ENCODE peak calls at places on chromosomes 7 and 10, in nine cellular contexts. S, C, G, U, Y, O, K, W and Q are unnamed samples.

GRCh38 chr7:41416208-41416595 is 286.7 kb downstream of the INHBA start:
- DNase-seq in K (no peak), W (no peak), G (no peak), Y (no peak), U (peak; percentile 50), O (no peak), C (no peak), S (peak; percentile 31), Q (no peak)

GRCh38 chr10:112004075-112004474 is 179.5 kb downstream of the GPAM start:
- DNase-seq in K (no peak), S (no peak), W (no peak), O (no peak), C (no peak), U (no peak), G (no peak), Y (no peak), Q (no peak)

GRCh38 chr10:47425813-47426419 is 41.8 kb upstream of the ZNF488 start:
- DNase-seq in S (no peak), U (no peak), G (no peak), O (no peak), Y (no peak), K (peak; percentile 21), W (no peak), C (no peak), Q (no peak)

GRCh38 chr10:124378817-124379510 is 39.8 kb downstream of the OAT start:
- DNase-seq in C (no peak), S (no peak), K (no peak), O (no peak), G (no peak), W (no peak), Y (no peak), U (peak; percentile 90), Q (no peak)

GRCh38 chr7:104038136-104038535 is 48.7 kb upstream of the RELN start:
- DNase-seq in G (no peak), S (no peak), O (no peak), C (no peak), K (no peak), U (no peak), W (no peak), Y (no peak), Q (no peak)

GRCh38 chr7:106736508-106737201 is 75.7 kb upstream of the CCDC71L start:
- DNase-seq in W (peak; percentile 73), U (peak; percentile 80), G (peak; percentile 57), O (peak; percentile 23), Y (peak; percentile 62), S (peak; percentile 85), C (peak; percentile 59), K (peak; percentile 69), Q (peak; percentile 41)

GRCh38 chr10:125095776-125096175 is 64.6 kb downstream of the CTBP2 start:
- DNase-seq in S (no peak), O (no peak), Y (no peak), G (no peak), K (no peak), C (no peak), U (no peak), W (no peak), Q (no peak)

GRCh38 chr10:32239770-32240169 is 107.2 kb downstream of the EPC1 start:
- DNase-seq in U (peak; percentile 83), W (no peak), K (no peak), G (no peak), C (no peak), S (peak; percentile 82), O (no peak), Y (no peak), Q (no peak)

GRCh38 chr7:55774327-55775050 is 88.1 kb downstream of the SEPTIN14 start:
- DNase-seq in O (no peak), S (no peak), U (peak; percentile 90), Y (no peak), W (no peak), K (no peak), C (no peak), G (no peak), Q (no peak)

GRCh38 chr10:119762035-119762434 is 36.2 kb downstream of the INPP5F start:
- DNase-seq in W (no peak), C (no peak), G (no peak), O (no peak), U (no peak), K (no peak), S (no peak), Y (no peak), Q (no peak)

GRCh38 chr10:69327463-69328345 is 49.4 kb downstream of the HK1 start:
- DNase-seq in Y (peak; percentile 15), C (peak; percentile 55), W (no peak), G (no peak), U (peak; percentile 62), O (peak; percentile 72), K (peak; percentile 83), S (no peak), Q (peak; percentile 81)

GRCh38 chr10:67086324-67087139 is 160.7 kb downstream of the LRRTM3 start:
- DNase-seq in O (peak; percentile 8), Y (no peak), W (no peak), G (no peak), C (no peak), K (no peak), U (no peak), S (no peak), Q (no peak)

GRCh38 chr10:46304671-46305429 is 18.1 kb downstream of the ANTXRL start:
- DNase-seq in C (no peak), K (no peak), G (no peak), W (no peak), Y (no peak), U (no peak), O (no peak), S (no peak), Q (no peak)

GRCh38 chr10:119863951-119864565 is 8.6 kb downstream of the MCMBP start:
- DNase-seq in Y (no peak), K (no peak), U (no peak), G (no peak), O (no peak), W (no peak), C (no peak), S (no peak), Q (no peak)

GRCh38 chr10:59033622-59034021 is 142.8 kb upstream of the PHYHIPL start:
- DNase-seq in K (no peak), G (no peak), O (no peak), U (peak; percentile 12), C (no peak), Y (no peak), W (no peak), S (no peak), Q (no peak)

GRCh38 chr10:27285093-27285492 is 44.5 kb upstream of the ACBD5 start:
- DNase-seq in C (peak; percentile 26), K (peak; percentile 51), U (peak; percentile 9), W (peak; percentile 43), Y (peak; percentile 37), S (peak; percentile 13), O (peak; percentile 20), G (peak; percentile 47), Q (no peak)

DNA sequence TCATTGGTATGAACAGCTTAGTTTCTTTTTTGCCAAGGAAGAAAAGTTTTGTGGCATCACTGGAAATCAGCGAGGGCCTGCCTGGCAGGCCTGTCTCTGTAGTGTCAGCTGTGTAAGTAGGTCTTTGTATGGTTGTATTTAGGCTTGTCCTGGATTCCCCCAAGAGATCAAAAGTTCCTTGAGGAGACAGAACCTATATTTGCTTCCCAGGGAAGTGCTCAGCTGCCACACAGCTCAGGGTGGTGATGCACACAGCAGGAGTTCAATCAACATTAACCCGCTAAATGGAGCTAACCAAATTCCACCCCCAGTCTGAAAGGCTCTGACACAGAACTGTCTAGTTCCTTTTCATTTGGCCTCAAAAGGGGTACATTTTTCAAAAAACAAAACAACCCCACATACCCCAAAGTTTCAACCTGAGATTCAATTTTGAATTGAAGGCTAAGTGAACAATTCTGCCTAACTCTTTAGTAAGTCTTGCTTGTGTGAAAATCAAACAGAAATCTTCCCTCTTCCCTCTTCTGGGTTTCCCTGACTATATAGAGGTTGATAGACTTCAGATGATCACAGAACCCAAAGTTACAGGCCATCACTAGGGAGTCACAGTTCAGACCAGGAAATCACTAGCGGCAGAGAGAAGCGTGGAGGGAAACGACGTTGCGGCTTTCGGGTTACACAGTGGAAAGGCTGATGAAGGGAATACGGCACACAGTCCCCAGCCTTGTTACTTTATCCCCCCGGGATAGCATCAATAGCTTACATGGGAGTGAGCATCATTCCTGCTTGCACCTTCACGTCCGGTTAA is 124.5 kb downstream of the CLEC2L start:
- DNase-seq in O (no peak), C (no peak), W (no peak), U (no peak), G (no peak), K (no peak), Y (no peak), S (peak; percentile 14), Q (no peak)
- H3K27ac ChIP-seq in O (peak overlapping the region; percentile 20), C (no peak overlapping the region), W (no peak overlapping the region), U (no peak overlapping the region), G (peak overlapping the region; percentile 64), K (peak overlapping the region; percentile 63), Y (no peak overlapping the region), S (no peak overlapping the region), Q (no peak overlapping the region)

DNA sequence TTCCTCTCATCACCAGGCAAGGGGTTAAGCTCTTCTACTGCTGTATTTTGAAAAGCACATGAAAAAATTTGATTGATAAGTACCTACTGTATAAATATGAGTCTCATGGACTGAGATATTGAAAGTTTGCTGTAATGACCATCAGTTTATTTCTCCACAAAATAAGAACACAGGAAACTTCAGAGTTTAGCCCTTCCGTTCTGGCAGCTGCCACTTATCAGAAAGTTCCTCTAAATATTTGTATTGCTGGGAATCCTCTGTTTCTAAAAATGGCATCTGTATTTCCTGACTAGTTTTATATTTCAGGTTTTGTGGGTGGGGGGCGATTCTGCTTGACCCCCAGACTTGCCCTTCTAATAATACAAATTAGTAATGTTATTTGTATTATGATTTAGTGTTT is 92.0 kb downstream of the LYZL2 start:
- DNase-seq in W (no peak), S (no peak), O (no peak), Y (no peak), K (no peak), U (no peak), G (no peak), C (no peak), Q (no peak)
- H3K4me1 ChIP-seq in W (no peaks in the 10 kb centered on the region), S (peaks cover 6% of the 10 kb centered on the region), O (no peaks in the 10 kb centered on the region), Y (no peaks in the 10 kb centered on the region), K (no peaks in the 10 kb centered on the region), U (peaks cover 5% of the 10 kb centered on the region), G (peaks cover 7% of the 10 kb centered on the region), C (peaks cover 6% of the 10 kb centered on the region), Q (no peaks in the 10 kb centered on the region)

DNA sequence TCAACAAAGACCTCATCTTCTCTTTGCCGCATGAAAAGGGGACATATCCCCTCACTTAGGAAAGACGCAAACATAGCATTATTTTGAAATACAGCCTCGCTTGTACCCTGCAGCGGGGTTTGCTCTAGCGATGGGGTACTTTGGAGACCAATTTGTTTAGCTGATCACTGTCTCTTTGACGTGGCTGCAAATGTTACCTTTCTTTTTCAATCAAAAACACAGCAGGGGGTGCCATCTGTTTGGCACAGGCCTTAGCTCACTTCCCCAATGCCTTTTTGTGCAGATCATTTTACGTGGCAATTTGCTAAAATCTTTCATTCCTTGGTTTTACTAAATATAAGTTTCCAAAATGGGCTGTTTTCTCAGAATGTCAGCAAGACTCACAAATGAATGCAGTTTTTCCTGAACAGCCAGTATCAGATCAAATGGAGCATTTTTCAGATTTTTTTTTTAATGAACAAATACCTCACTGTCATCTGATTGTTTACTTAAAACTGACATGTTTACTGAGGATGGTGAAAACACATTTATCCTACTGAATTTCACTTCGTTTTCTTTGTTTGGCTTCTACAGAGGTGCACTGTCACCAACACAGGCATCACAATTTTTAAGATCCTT is 206.2 kb downstream of the SKAP2 start:
- DNase-seq in C (no peak), O (no peak), W (peak; percentile 86), S (no peak), G (no peak), Y (no peak), K (no peak), U (no peak), Q (no peak)
- H3K27ac ChIP-seq in C (no peak overlapping the region), O (no peak overlapping the region), W (peak overlapping the region; percentile 36), S (no peak overlapping the region), G (no peak overlapping the region), Y (no peak overlapping the region), K (no peak overlapping the region), U (no peak overlapping the region), Q (no peak overlapping the region)

GRCh38 chr10:50417906-50418697 is 166.8 kb upstream of the ASAH2 start:
- DNase-seq in K (peak; percentile 75), G (peak; percentile 58), U (peak; percentile 91), O (peak; percentile 65), S (peak; percentile 96), W (peak; percentile 79), C (peak; percentile 72), Y (peak; percentile 41), Q (peak; percentile 74)
- H3K4me1 ChIP-seq in K (peaks cover 3% of the 10 kb centered on the region), G (no peaks in the 10 kb centered on the region), U (peaks cover 8% of the 10 kb centered on the region), O (peaks cover 8% of the 10 kb centered on the region), S (peaks cover 34% of the 10 kb centered on the region), W (peaks cover 4% of the 10 kb centered on the region), C (peaks cover 6% of the 10 kb centered on the region), Y (peaks cover 34% of the 10 kb centered on the region), Q (no peaks in the 10 kb centered on the region)